ENCODE peak calls at places on chromosomes 5 and 9, in nine cellular contexts. One of them, this sample, is unnamed.

GRCh38 chr5:179306191-179307005 is 38.9 kb downstream of the ADAMTS2 start:
- DNase-seq in tibial nerve: no peak
- DNase-seq in cerebellum: no peak
- DNase-seq in hypothalamus: no peak
- DNase-seq in SW480: no peak
- DNase-seq in T-helper 2 cell treated with Interferon-gamma antibody and Interleukin-4, amounts not matched to agents 5 μg/mL and 100 μg/mL, for 36 hours: no peak
- DNase-seq in amygdala: no peak
- DNase-seq in choroid plexus epithelial cell: no peak
- DNase-seq in ELF-1: no peak
- DNase-seq in this sample: no peak

GRCh38 chr9:108049026-108049591 is 559.5 kb upstream of the KLF4 start:
- DNase-seq in SW480: peak
- DNase-seq in tibial nerve: no peak
- DNase-seq in cerebellum: no peak
- DNase-seq in hypothalamus: no peak
- DNase-seq in choroid plexus epithelial cell: peak
- DNase-seq in T-helper 2 cell treated with Interferon-gamma antibody and Interleukin-4, amounts not matched to agents 5 μg/mL and 100 μg/mL, for 36 hours: no peak
- DNase-seq in amygdala: no peak
- DNase-seq in ELF-1: no peak
- DNase-seq in this sample: no peak

GRCh38 chr5:73139485-73139884 is 19.1 kb downstream of the TMEM171 start:
- DNase-seq in ELF-1: no peak
- DNase-seq in choroid plexus epithelial cell: no peak
- DNase-seq in T-helper 2 cell treated with Interferon-gamma antibody and Interleukin-4, amounts not matched to agents 5 μg/mL and 100 μg/mL, for 36 hours: no peak
- DNase-seq in amygdala: no peak
- DNase-seq in cerebellum: no peak
- DNase-seq in SW480: no peak
- DNase-seq in tibial nerve: no peak
- DNase-seq in hypothalamus: no peak
- DNase-seq in this sample: no peak

GRCh38 chr9:5428794-5429528 is 8.8 kb downstream of the PLGRKT start:
- DNase-seq in ELF-1: no peak
- DNase-seq in hypothalamus: no peak
- DNase-seq in choroid plexus epithelial cell: no peak
- DNase-seq in cerebellum: no peak
- DNase-seq in SW480: no peak
- DNase-seq in amygdala: no peak
- DNase-seq in tibial nerve: no peak
- DNase-seq in T-helper 2 cell treated with Interferon-gamma antibody and Interleukin-4, amounts not matched to agents 5 μg/mL and 100 μg/mL, for 36 hours: no peak
- DNase-seq in this sample: no peak

GRCh38 chr5:81265101-81265500 is 32.0 kb downstream of the CKMT2 start:
- DNase-seq in hypothalamus: no peak
- DNase-seq in tibial nerve: no peak
- DNase-seq in cerebellum: no peak
- DNase-seq in SW480: no peak
- DNase-seq in ELF-1: no peak
- DNase-seq in choroid plexus epithelial cell: peak
- DNase-seq in amygdala: no peak
- DNase-seq in T-helper 2 cell treated with Interferon-gamma antibody and Interleukin-4, amounts not matched to agents 5 μg/mL and 100 μg/mL, for 36 hours: no peak
- DNase-seq in this sample: no peak

GRCh38 chr5:154756203-154756870 is 1.2 kb downstream of the LARP1 start:
- DNase-seq in SW480: no peak
- DNase-seq in amygdala: no peak
- DNase-seq in cerebellum: no peak
- DNase-seq in ELF-1: peak
- DNase-seq in T-helper 2 cell treated with Interferon-gamma antibody and Interleukin-4, amounts not matched to agents 5 μg/mL and 100 μg/mL, for 36 hours: peak
- DNase-seq in choroid plexus epithelial cell: peak
- DNase-seq in hypothalamus: peak
- DNase-seq in tibial nerve: peak
- DNase-seq in this sample: no peak

GRCh38 chr5:149143470-149143869 is 2.2 kb downstream of the ABLIM3 start:
- DNase-seq in hypothalamus: no peak
- DNase-seq in amygdala: no peak
- DNase-seq in ELF-1: no peak
- DNase-seq in tibial nerve: no peak
- DNase-seq in T-helper 2 cell treated with Interferon-gamma antibody and Interleukin-4, amounts not matched to agents 5 μg/mL and 100 μg/mL, for 36 hours: no peak
- DNase-seq in SW480: no peak
- DNase-seq in cerebellum: peak
- DNase-seq in choroid plexus epithelial cell: peak
- DNase-seq in this sample: no peak

GRCh38 chr9:111805841-111806241 is 11.1 kb upstream of the SHOC1 start:
- DNase-seq in tibial nerve: no peak
- DNase-seq in amygdala: no peak
- DNase-seq in SW480: peak
- DNase-seq in T-helper 2 cell treated with Interferon-gamma antibody and Interleukin-4, amounts not matched to agents 5 μg/mL and 100 μg/mL, for 36 hours: no peak
- DNase-seq in ELF-1: no peak
- DNase-seq in hypothalamus: no peak
- DNase-seq in cerebellum: no peak
- DNase-seq in choroid plexus epithelial cell: peak
- DNase-seq in this sample: no peak

GRCh38 chr5:169745441-169746146 is 108.5 kb downstream of the DOCK2 start:
- DNase-seq in T-helper 2 cell treated with Interferon-gamma antibody and Interleukin-4, amounts not matched to agents 5 μg/mL and 100 μg/mL, for 36 hours: no peak
- DNase-seq in cerebellum: no peak
- DNase-seq in SW480: peak
- DNase-seq in ELF-1: no peak
- DNase-seq in hypothalamus: no peak
- DNase-seq in amygdala: no peak
- DNase-seq in choroid plexus epithelial cell: peak
- DNase-seq in tibial nerve: no peak
- DNase-seq in this sample: no peak

GRCh38 chr5:75368391-75368790 is 31.4 kb downstream of the HMGCR start:
- DNase-seq in ELF-1: no peak
- DNase-seq in T-helper 2 cell treated with Interferon-gamma antibody and Interleukin-4, amounts not matched to agents 5 μg/mL and 100 μg/mL, for 36 hours: no peak
- DNase-seq in SW480: no peak
- DNase-seq in amygdala: no peak
- DNase-seq in hypothalamus: no peak
- DNase-seq in choroid plexus epithelial cell: peak
- DNase-seq in cerebellum: no peak
- DNase-seq in tibial nerve: no peak
- DNase-seq in this sample: no peak

GRCh38 chr5:96256795-96257470 is 176.1 kb downstream of the PCSK1 start:
- DNase-seq in hypothalamus: no peak
- DNase-seq in choroid plexus epithelial cell: peak
- DNase-seq in cerebellum: no peak
- DNase-seq in SW480: no peak
- DNase-seq in amygdala: no peak
- DNase-seq in tibial nerve: no peak
- DNase-seq in ELF-1: peak
- DNase-seq in T-helper 2 cell treated with Interferon-gamma antibody and Interleukin-4, amounts not matched to agents 5 μg/mL and 100 μg/mL, for 36 hours: no peak
- DNase-seq in this sample: no peak

This sample was measured in NCI-H446.